ENCODE peak calls at places on chromosomes 4 and X, in ten cellular contexts. J is OCI-LY7, O is GM23248, Y is HCT116, P is GM23338, S is PC-9, I is Karpas-422, G is MM.1S, R is SK-N-SH, D is hepatocyte. W is an unnamed sample.

GRCh38 chrX:118975831-118976598 is 1.6 kb downstream of the LONRF3 start:
- DNase-seq in Y (no peak), O (peak; percentile 50), S (peak; percentile 86), R (peak; percentile 52), G (no peak), J (no peak), D (peak; percentile 80), I (no peak), P (peak; percentile 32), W (peak; percentile 78)

GRCh38 chr4:170202721-170203120 is 113.0 kb upstream of the AADAT start:
- DNase-seq in S (no peak), D (no peak), I (peak; percentile 41), Y (no peak), P (no peak), O (no peak), G (no peak), J (peak; percentile 16), R (no peak), W (no peak)

GRCh38 chr4:138941037-138941436 is 74.5 kb upstream of the NOCT start:
- DNase-seq in Y (no peak), J (no peak), R (no peak), D (no peak), P (no peak), S (no peak), I (no peak), G (no peak), O (no peak), W (no peak)

GRCh38 chr4:86036729-86037128 is 323.1 kb downstream of the MAPK10 start:
- DNase-seq in R (no peak), G (peak; percentile 36), P (no peak), I (no peak), Y (no peak), J (no peak), O (no peak), D (no peak), S (no peak), W (peak; percentile 74)

GRCh38 chrX:134718329-134719317 is 60.4 kb upstream of the PLAC1 start:
- DNase-seq in P (peak; percentile 8), G (peak; percentile 72), O (peak; percentile 93), R (no peak), J (peak; percentile 7), I (no peak), Y (peak; percentile 54), S (peak; percentile 85), D (peak; percentile 72), W (peak; percentile 96)

GRCh38 chrX:69145714-69146113 is 19.5 kb downstream of the PJA1 start:
- DNase-seq in D (no peak), R (no peak), I (no peak), S (no peak), P (no peak), G (no peak), Y (no peak), O (no peak), J (no peak), W (no peak)

GRCh38 chr4:138063581-138063980 is 178.6 kb downstream of the SLC7A11 start:
- DNase-seq in Y (no peak), D (no peak), J (no peak), I (no peak), S (no peak), G (no peak), O (no peak), P (peak; percentile 16), R (no peak), W (no peak)

GRCh38 chr4:89324671-89325070 is 17.1 kb upstream of the GPRIN3 start:
- DNase-seq in D (no peak), R (no peak), P (no peak), S (no peak), I (peak; percentile 90), Y (no peak), O (peak; percentile 76), J (peak; percentile 82), G (peak; percentile 56), W (no peak)

GRCh38 chr4:76581276-76581675 is 146.2 kb downstream of the SHROOM3 start:
- DNase-seq in S (no peak), R (no peak), P (no peak), G (no peak), O (no peak), D (no peak), Y (no peak), J (no peak), I (no peak), W (no peak)

GRCh38 chr4:100469555-100469954 is 48.3 kb downstream of the EMCN start:
- DNase-seq in J (no peak), D (no peak), G (no peak), S (no peak), P (no peak), Y (no peak), R (no peak), O (no peak), I (no peak), W (no peak)

GRCh38 chrX:40170830-40171512 is 73.2 kb upstream of the BCOR start:
- DNase-seq in S (no peak), Y (no peak), J (peak; percentile 62), P (peak; percentile 17), O (peak; percentile 29), D (peak; percentile 42), I (no peak), G (no peak), R (no peak), W (peak; percentile 38)

GRCh38 chrX:134431894-134432293 is 28.1 kb upstream of the HPRT1 start:
- DNase-seq in R (no peak), S (no peak), O (peak; percentile 71), D (no peak), G (no peak), Y (no peak), I (no peak), P (no peak), J (no peak), W (peak; percentile 84)

DNA sequence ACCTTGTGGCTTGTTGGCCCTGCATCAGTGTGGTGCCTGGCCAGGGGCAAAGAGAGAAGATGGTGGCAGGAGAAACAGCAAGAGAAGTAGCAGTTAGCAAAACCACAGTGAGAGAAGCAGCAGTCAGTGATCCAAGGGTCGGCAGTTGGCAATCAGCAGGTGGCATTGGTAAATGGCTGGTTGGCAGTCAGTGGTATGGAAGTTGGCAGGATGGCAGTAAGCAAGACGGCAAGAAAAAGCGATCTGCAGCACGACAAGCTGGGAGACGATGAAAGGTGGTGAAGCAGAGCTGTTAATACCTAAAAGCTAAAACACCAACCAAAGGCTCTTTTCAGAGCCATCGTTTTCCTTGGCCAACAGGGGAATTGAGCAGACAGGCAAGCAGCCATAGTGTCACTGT is 2078.3 kb downstream of the PCDH7 start:
- DNase-seq in G (no peak), J (no peak), P (no peak), I (no peak), D (no peak), O (no peak), Y (no peak), S (no peak), R (no peak), W (no peak)
- H3K9me2 ChIP-seq in G (no peaks in the 10 kb centered on the region), J (no peaks in the 10 kb centered on the region), P (peaks cover 14% of the 10 kb centered on the region), I (no peaks in the 10 kb centered on the region), D (no peaks in the 10 kb centered on the region), O (no peaks in the 10 kb centered on the region), Y (no peaks in the 10 kb centered on the region), S (no peaks in the 10 kb centered on the region), R (no peaks in the 10 kb centered on the region), W (no peaks in the 10 kb centered on the region)

GRCh38 chr4:119504616-119505015 is 124.0 kb downstream of the PDE5A start:
- DNase-seq in I (no peak), D (no peak), O (no peak), S (no peak), R (no peak), P (no peak), J (no peak), Y (no peak), G (no peak), W (no peak)

GRCh38 chr4:119510750-119511149 is 117.9 kb downstream of the PDE5A start:
- DNase-seq in Y (no peak), R (no peak), D (no peak), S (no peak), J (no peak), P (no peak), I (no peak), O (peak; percentile 16), G (no peak), W (no peak)

GRCh38 chr4:119506761-119507160 is 121.8 kb downstream of the PDE5A start:
- DNase-seq in S (no peak), D (no peak), J (no peak), R (no peak), P (no peak), O (no peak), I (no peak), Y (no peak), G (no peak), W (no peak)

GRCh38 chr4:119512398-119512797 is 116.2 kb downstream of the PDE5A start:
- DNase-seq in J (no peak), G (no peak), S (no peak), P (no peak), Y (no peak), O (no peak), D (no peak), I (no peak), R (no peak), W (no peak)

DNA sequence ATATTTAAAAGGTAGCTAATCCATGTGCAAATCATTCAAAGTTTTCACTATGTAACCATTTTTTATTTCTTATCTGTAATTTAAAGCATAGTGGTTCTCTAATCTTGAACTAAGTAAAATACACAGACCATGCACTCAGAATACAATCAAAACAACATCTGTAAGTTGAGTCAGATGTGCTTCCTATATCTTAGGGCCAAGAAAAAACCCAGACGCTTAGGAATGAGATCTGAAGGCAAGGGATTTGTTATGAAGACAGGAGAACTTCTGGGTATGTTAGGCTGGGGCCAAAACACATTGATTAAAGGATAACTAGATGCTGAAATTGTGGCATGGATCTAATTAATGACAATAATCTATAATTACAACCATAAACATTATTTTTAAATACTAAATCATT is 120.3 kb downstream of the PDE5A start:
- DNase-seq in S (no peak), P (no peak), R (no peak), I (no peak), J (no peak), D (no peak), Y (no peak), O (no peak), G (no peak), W (no peak)
- H3K27ac ChIP-seq in S (no peak overlapping the region), P (no peak overlapping the region), R (no peak overlapping the region), I (no peak overlapping the region), J (no peak overlapping the region), D (no peak overlapping the region), Y (no peak overlapping the region), O (no peak overlapping the region), G (no peak overlapping the region), W (no peak overlapping the region)

GRCh38 chr4:16329797-16330134 is 103.5 kb upstream of the TAPT1 start:
- DNase-seq in P (no peak), O (no peak), Y (no peak), J (no peak), I (no peak), D (no peak), G (no peak), S (no peak), R (no peak), W (no peak)

GRCh38 chr4:16334641-16335040 is 108.4 kb upstream of the TAPT1 start:
- DNase-seq in D (no peak), G (no peak), Y (no peak), R (no peak), J (no peak), P (no peak), O (no peak), I (no peak), S (no peak), W (no peak)

GRCh38 chr4:16329132-16329796 is 103.0 kb upstream of the TAPT1 start:
- DNase-seq in R (no peak), D (no peak), G (no peak), Y (no peak), I (no peak), P (no peak), S (no peak), O (peak; percentile 0), J (no peak), W (no peak)
- H3K4me1 ChIP-seq in R (no peaks in the 10 kb centered on the region), D (no peaks in the 10 kb centered on the region), G (no peaks in the 10 kb centered on the region), Y (no peaks in the 10 kb centered on the region), I (no peaks in the 10 kb centered on the region), P (no peaks in the 10 kb centered on the region), S (no peaks in the 10 kb centered on the region), O (no peaks in the 10 kb centered on the region), J (no peaks in the 10 kb centered on the region), W (no peaks in the 10 kb centered on the region)

GRCh38 chrX:153379971-153380581 is 21.1 kb downstream of the PNMA6E start:
- DNase-seq in R (peak; percentile 47), Y (no peak), G (no peak), D (no peak), P (no peak), I (no peak), S (no peak), O (no peak), J (no peak), W (no peak)
- H3K9me2 ChIP-seq in R (no peaks in the 10 kb centered on the region), Y (no peaks in the 10 kb centered on the region), G (no peaks in the 10 kb centered on the region), D (no peaks in the 10 kb centered on the region), P (no peaks in the 10 kb centered on the region), I (no peaks in the 10 kb centered on the region), S (no peaks in the 10 kb centered on the region), O (no peaks in the 10 kb centered on the region), J (no peaks in the 10 kb centered on the region), W (no peaks in the 10 kb centered on the region)